ENCODE peak calls at places on chromosomes 6 and 20, in nine cellular contexts. One of them, this sample, is unnamed.

GRCh38 chr6:130306377-130306776 is 59.4 kb upstream of the TMEM200A start:
- DNase-seq in left ventricle myocardium inferior: no peak
- DNase-seq in psoas muscle: no peak
- DNase-seq in cardiac fibroblast: no peak
- DNase-seq in GM12864: no peak
- DNase-seq in caudate nucleus: no peak
- DNase-seq in SW 1271: no peak
- DNase-seq in fibroblast of mammary gland: no peak
- DNase-seq in stimulated activated CD4-positive, alpha-beta T cell treated with anti-CD3 and anti-CD28 coated beads, Interleukin-15, amount 100 ng/mL, for 1 hour: no peak
- DNase-seq in this sample: no peak

GRCh38 chr6:143513410-143513809 is 1.9 kb upstream of the FUCA2 start:
- DNase-seq in left ventricle myocardium inferior: peak; percentile 18
- DNase-seq in psoas muscle: no peak
- DNase-seq in cardiac fibroblast: no peak
- DNase-seq in GM12864: no peak
- DNase-seq in caudate nucleus: no peak
- DNase-seq in SW 1271: no peak
- DNase-seq in fibroblast of mammary gland: no peak
- DNase-seq in stimulated activated CD4-positive, alpha-beta T cell treated with anti-CD3 and anti-CD28 coated beads, Interleukin-15, amount 100 ng/mL, for 1 hour: peak; percentile 21
- DNase-seq in this sample: peak; percentile 12

GRCh38 chr6:41739041-41739440 is 3.6 kb upstream of the TFEB start:
- DNase-seq in left ventricle myocardium inferior: no peak
- DNase-seq in psoas muscle: no peak
- DNase-seq in cardiac fibroblast: peak; percentile 70
- DNase-seq in GM12864: no peak
- DNase-seq in caudate nucleus: no peak
- DNase-seq in SW 1271: no peak
- DNase-seq in fibroblast of mammary gland: no peak
- DNase-seq in stimulated activated CD4-positive, alpha-beta T cell treated with anti-CD3 and anti-CD28 coated beads, Interleukin-15, amount 100 ng/mL, for 1 hour: no peak
- DNase-seq in this sample: no peak

GRCh38 chr6:170296746-170297576 is 6.1 kb upstream of the DLL1 start:
- DNase-seq in left ventricle myocardium inferior: no peak
- DNase-seq in psoas muscle: no peak
- DNase-seq in cardiac fibroblast: no peak
- DNase-seq in GM12864: no peak
- DNase-seq in caudate nucleus: no peak
- DNase-seq in SW 1271: no peak
- DNase-seq in fibroblast of mammary gland: no peak
- DNase-seq in stimulated activated CD4-positive, alpha-beta T cell treated with anti-CD3 and anti-CD28 coated beads, Interleukin-15, amount 100 ng/mL, for 1 hour: no peak
- DNase-seq in this sample: no peak

GRCh38 chr6:69957990-69958559 is 91.7 kb downstream of the COL19A1 start:
- DNase-seq in left ventricle myocardium inferior: no peak
- DNase-seq in psoas muscle: no peak
- DNase-seq in cardiac fibroblast: no peak
- DNase-seq in GM12864: no peak
- DNase-seq in caudate nucleus: no peak
- DNase-seq in SW 1271: no peak
- DNase-seq in fibroblast of mammary gland: peak; percentile 8
- DNase-seq in stimulated activated CD4-positive, alpha-beta T cell treated with anti-CD3 and anti-CD28 coated beads, Interleukin-15, amount 100 ng/mL, for 1 hour: no peak
- DNase-seq in this sample: no peak

GRCh38 chr20:2521369-2522305 is 12.9 kb upstream of the ZNF343 start:
- DNase-seq in left ventricle myocardium inferior: no peak
- DNase-seq in psoas muscle: peak; percentile 23
- DNase-seq in cardiac fibroblast: peak; percentile 63
- DNase-seq in GM12864: no peak
- DNase-seq in caudate nucleus: no peak
- DNase-seq in SW 1271: no peak
- DNase-seq in fibroblast of mammary gland: peak; percentile 49
- DNase-seq in stimulated activated CD4-positive, alpha-beta T cell treated with anti-CD3 and anti-CD28 coated beads, Interleukin-15, amount 100 ng/mL, for 1 hour: peak; percentile 36
- DNase-seq in this sample: peak; percentile 8

GRCh38 chr20:50037575-50037974 is 54.8 kb downstream of the SNAI1 start:
- DNase-seq in left ventricle myocardium inferior: no peak
- DNase-seq in psoas muscle: no peak
- DNase-seq in cardiac fibroblast: no peak
- DNase-seq in GM12864: no peak
- DNase-seq in caudate nucleus: no peak
- DNase-seq in SW 1271: no peak
- DNase-seq in fibroblast of mammary gland: no peak
- DNase-seq in stimulated activated CD4-positive, alpha-beta T cell treated with anti-CD3 and anti-CD28 coated beads, Interleukin-15, amount 100 ng/mL, for 1 hour: no peak
- DNase-seq in this sample: no peak

GRCh38 chr6:81734081-81734480 is 18.4 kb downstream of the TENT5A start:
- DNase-seq in left ventricle myocardium inferior: no peak
- DNase-seq in psoas muscle: no peak
- DNase-seq in cardiac fibroblast: peak; percentile 31
- DNase-seq in GM12864: no peak
- DNase-seq in caudate nucleus: no peak
- DNase-seq in SW 1271: no peak
- DNase-seq in fibroblast of mammary gland: no peak
- DNase-seq in stimulated activated CD4-positive, alpha-beta T cell treated with anti-CD3 and anti-CD28 coated beads, Interleukin-15, amount 100 ng/mL, for 1 hour: no peak
- DNase-seq in this sample: no peak

GRCh38 chr20:6595704-6596103 is 171.8 kb upstream of the BMP2 start:
- DNase-seq in left ventricle myocardium inferior: no peak
- DNase-seq in psoas muscle: no peak
- DNase-seq in cardiac fibroblast: peak; percentile 85
- DNase-seq in GM12864: no peak
- DNase-seq in caudate nucleus: no peak
- DNase-seq in SW 1271: no peak
- DNase-seq in fibroblast of mammary gland: peak; percentile 12
- DNase-seq in stimulated activated CD4-positive, alpha-beta T cell treated with anti-CD3 and anti-CD28 coated beads, Interleukin-15, amount 100 ng/mL, for 1 hour: no peak
- DNase-seq in this sample: no peak

GRCh38 chr20:35466856-35467255 is 11.5 kb downstream of the CEP250 start:
- DNase-seq in left ventricle myocardium inferior: no peak
- DNase-seq in psoas muscle: no peak
- DNase-seq in cardiac fibroblast: no peak
- DNase-seq in GM12864: no peak
- DNase-seq in caudate nucleus: no peak
- DNase-seq in SW 1271: no peak
- DNase-seq in fibroblast of mammary gland: no peak
- DNase-seq in stimulated activated CD4-positive, alpha-beta T cell treated with anti-CD3 and anti-CD28 coated beads, Interleukin-15, amount 100 ng/mL, for 1 hour: no peak
- DNase-seq in this sample: no peak

GRCh38 chr20:6411651-6412050 is 288.8 kb upstream of the FERMT1 start:
- DNase-seq in left ventricle myocardium inferior: no peak
- DNase-seq in psoas muscle: no peak
- DNase-seq in cardiac fibroblast: no peak
- DNase-seq in GM12864: no peak
- DNase-seq in caudate nucleus: no peak
- DNase-seq in SW 1271: no peak
- DNase-seq in fibroblast of mammary gland: no peak
- DNase-seq in stimulated activated CD4-positive, alpha-beta T cell treated with anti-CD3 and anti-CD28 coated beads, Interleukin-15, amount 100 ng/mL, for 1 hour: no peak
- DNase-seq in this sample: no peak

GRCh38 chr6:42251911-42252637 is 34.4 kb upstream of the MRPS10 start:
- DNase-seq in left ventricle myocardium inferior: peak; percentile 82
- DNase-seq in psoas muscle: peak; percentile 62
- DNase-seq in cardiac fibroblast: peak; percentile 73
- DNase-seq in GM12864: no peak
- DNase-seq in caudate nucleus: no peak
- DNase-seq in SW 1271: no peak
- DNase-seq in fibroblast of mammary gland: peak; percentile 81
- DNase-seq in stimulated activated CD4-positive, alpha-beta T cell treated with anti-CD3 and anti-CD28 coated beads, Interleukin-15, amount 100 ng/mL, for 1 hour: no peak
- DNase-seq in this sample: peak; percentile 83

GRCh38 chr20:50712771-50713676 is 18.4 kb upstream of the PARD6B start:
- DNase-seq in left ventricle myocardium inferior: no peak
- DNase-seq in psoas muscle: no peak
- DNase-seq in cardiac fibroblast: no peak
- DNase-seq in GM12864: no peak
- DNase-seq in caudate nucleus: no peak
- DNase-seq in SW 1271: no peak
- DNase-seq in fibroblast of mammary gland: no peak
- DNase-seq in stimulated activated CD4-positive, alpha-beta T cell treated with anti-CD3 and anti-CD28 coated beads, Interleukin-15, amount 100 ng/mL, for 1 hour: no peak
- DNase-seq in this sample: no peak

GRCh38 chr20:11080010-11080409 is 406.2 kb upstream of the JAG1 start:
- DNase-seq in left ventricle myocardium inferior: no peak
- DNase-seq in psoas muscle: no peak
- DNase-seq in cardiac fibroblast: peak; percentile 21
- DNase-seq in GM12864: no peak
- DNase-seq in caudate nucleus: no peak
- DNase-seq in SW 1271: no peak
- DNase-seq in fibroblast of mammary gland: peak; percentile 37
- DNase-seq in stimulated activated CD4-positive, alpha-beta T cell treated with anti-CD3 and anti-CD28 coated beads, Interleukin-15, amount 100 ng/mL, for 1 hour: no peak
- DNase-seq in this sample: no peak

GRCh38 chr6:11007715-11008608 is 36.1 kb downstream of the ELOVL2 start:
- DNase-seq in left ventricle myocardium inferior: no peak
- DNase-seq in psoas muscle: no peak
- DNase-seq in cardiac fibroblast: peak; percentile 63
- DNase-seq in GM12864: no peak
- DNase-seq in caudate nucleus: no peak
- DNase-seq in SW 1271: peak; percentile 13
- DNase-seq in fibroblast of mammary gland: peak; percentile 63
- DNase-seq in stimulated activated CD4-positive, alpha-beta T cell treated with anti-CD3 and anti-CD28 coated beads, Interleukin-15, amount 100 ng/mL, for 1 hour: no peak
- DNase-seq in this sample: no peak

GRCh38 chr6:53608386-53608785 is 57.2 kb downstream of the KLHL31 start:
- DNase-seq in left ventricle myocardium inferior: no peak
- DNase-seq in psoas muscle: no peak
- DNase-seq in cardiac fibroblast: no peak
- DNase-seq in GM12864: no peak
- DNase-seq in caudate nucleus: no peak
- DNase-seq in SW 1271: no peak
- DNase-seq in fibroblast of mammary gland: peak; percentile 45
- DNase-seq in stimulated activated CD4-positive, alpha-beta T cell treated with anti-CD3 and anti-CD28 coated beads, Interleukin-15, amount 100 ng/mL, for 1 hour: no peak
- DNase-seq in this sample: no peak

GRCh38 chr6:20124545-20124944 is 87.7 kb downstream of the MBOAT1 start:
- DNase-seq in left ventricle myocardium inferior: no peak
- DNase-seq in psoas muscle: no peak
- DNase-seq in cardiac fibroblast: no peak
- DNase-seq in GM12864: no peak
- DNase-seq in caudate nucleus: no peak
- DNase-seq in SW 1271: no peak
- DNase-seq in fibroblast of mammary gland: no peak
- DNase-seq in stimulated activated CD4-positive, alpha-beta T cell treated with anti-CD3 and anti-CD28 coated beads, Interleukin-15, amount 100 ng/mL, for 1 hour: no peak
- DNase-seq in this sample: no peak

GRCh38 chr6:36364669-36365479 is 22.6 kb downstream of the ETV7 start:
- DNase-seq in left ventricle myocardium inferior: no peak
- DNase-seq in psoas muscle: no peak
- DNase-seq in cardiac fibroblast: peak; percentile 59
- DNase-seq in GM12864: no peak
- DNase-seq in caudate nucleus: no peak
- DNase-seq in SW 1271: no peak
- DNase-seq in fibroblast of mammary gland: no peak
- DNase-seq in stimulated activated CD4-positive, alpha-beta T cell treated with anti-CD3 and anti-CD28 coated beads, Interleukin-15, amount 100 ng/mL, for 1 hour: no peak
- DNase-seq in this sample: no peak

GRCh38 chr6:33407132-33407718 is 3.6 kb upstream of the PHF1 start:
- DNase-seq in left ventricle myocardium inferior: no peak
- DNase-seq in psoas muscle: no peak
- DNase-seq in cardiac fibroblast: peak; percentile 76
- DNase-seq in GM12864: no peak
- DNase-seq in caudate nucleus: no peak
- DNase-seq in SW 1271: no peak
- DNase-seq in fibroblast of mammary gland: peak; percentile 73
- DNase-seq in stimulated activated CD4-positive, alpha-beta T cell treated with anti-CD3 and anti-CD28 coated beads, Interleukin-15, amount 100 ng/mL, for 1 hour: no peak
- DNase-seq in this sample: no peak

GRCh38 chr6:66558189-66558588 is 851.2 kb upstream of the EYS start:
- DNase-seq in left ventricle myocardium inferior: no peak
- DNase-seq in psoas muscle: no peak
- DNase-seq in cardiac fibroblast: no peak
- DNase-seq in GM12864: no peak
- DNase-seq in caudate nucleus: no peak
- DNase-seq in SW 1271: no peak
- DNase-seq in fibroblast of mammary gland: no peak
- DNase-seq in stimulated activated CD4-positive, alpha-beta T cell treated with anti-CD3 and anti-CD28 coated beads, Interleukin-15, amount 100 ng/mL, for 1 hour: no peak
- DNase-seq in this sample: no peak

GRCh38 chr6:259901-260508 is 32.3 kb upstream of the DUSP22 start:
- DNase-seq in left ventricle myocardium inferior: no peak
- DNase-seq in psoas muscle: no peak
- DNase-seq in cardiac fibroblast: no peak
- DNase-seq in GM12864: no peak
- DNase-seq in caudate nucleus: no peak
- DNase-seq in SW 1271: no peak
- DNase-seq in fibroblast of mammary gland: no peak
- DNase-seq in stimulated activated CD4-positive, alpha-beta T cell treated with anti-CD3 and anti-CD28 coated beads, Interleukin-15, amount 100 ng/mL, for 1 hour: no peak
- DNase-seq in this sample: no peak

GRCh38 chr6:131808460-131809269 is 845 bp downstream of the ENPP1 start:
- DNase-seq in left ventricle myocardium inferior: no peak
- DNase-seq in psoas muscle: no peak
- DNase-seq in cardiac fibroblast: no peak
- DNase-seq in GM12864: no peak
- DNase-seq in caudate nucleus: no peak
- DNase-seq in SW 1271: no peak
- DNase-seq in fibroblast of mammary gland: no peak
- DNase-seq in stimulated activated CD4-positive, alpha-beta T cell treated with anti-CD3 and anti-CD28 coated beads, Interleukin-15, amount 100 ng/mL, for 1 hour: no peak
- DNase-seq in this sample: no peak

GRCh38 chr20:23928788-23929187 is 49.2 kb upstream of the CST5 start:
- DNase-seq in left ventricle myocardium inferior: no peak
- DNase-seq in psoas muscle: no peak
- DNase-seq in cardiac fibroblast: no peak
- DNase-seq in GM12864: no peak
- DNase-seq in caudate nucleus: no peak
- DNase-seq in SW 1271: no peak
- DNase-seq in fibroblast of mammary gland: no peak
- DNase-seq in stimulated activated CD4-positive, alpha-beta T cell treated with anti-CD3 and anti-CD28 coated beads, Interleukin-15, amount 100 ng/mL, for 1 hour: no peak
- DNase-seq in this sample: no peak

GRCh38 chr6:116387374-116387773 is 16.6 kb downstream of the DSE start:
- DNase-seq in left ventricle myocardium inferior: no peak
- DNase-seq in psoas muscle: no peak
- DNase-seq in cardiac fibroblast: peak; percentile 55
- DNase-seq in GM12864: peak; percentile 74
- DNase-seq in caudate nucleus: no peak
- DNase-seq in SW 1271: peak; percentile 16
- DNase-seq in fibroblast of mammary gland: peak; percentile 81
- DNase-seq in stimulated activated CD4-positive, alpha-beta T cell treated with anti-CD3 and anti-CD28 coated beads, Interleukin-15, amount 100 ng/mL, for 1 hour: no peak
- DNase-seq in this sample: no peak

GRCh38 chr6:20366082-20366834 is 35.4 kb upstream of the E2F3 start:
- DNase-seq in left ventricle myocardium inferior: no peak
- DNase-seq in psoas muscle: no peak
- DNase-seq in cardiac fibroblast: no peak
- DNase-seq in GM12864: no peak
- DNase-seq in caudate nucleus: no peak
- DNase-seq in SW 1271: no peak
- DNase-seq in fibroblast of mammary gland: no peak
- DNase-seq in stimulated activated CD4-positive, alpha-beta T cell treated with anti-CD3 and anti-CD28 coated beads, Interleukin-15, amount 100 ng/mL, for 1 hour: peak; percentile 6
- DNase-seq in this sample: no peak

GRCh38 chr20:5809495-5809894 is 59.3 kb downstream of the SHLD1 start:
- DNase-seq in left ventricle myocardium inferior: no peak
- DNase-seq in psoas muscle: no peak
- DNase-seq in cardiac fibroblast: no peak
- DNase-seq in GM12864: no peak
- DNase-seq in caudate nucleus: no peak
- DNase-seq in SW 1271: no peak
- DNase-seq in fibroblast of mammary gland: no peak
- DNase-seq in stimulated activated CD4-positive, alpha-beta T cell treated with anti-CD3 and anti-CD28 coated beads, Interleukin-15, amount 100 ng/mL, for 1 hour: no peak
- DNase-seq in this sample: no peak

GRCh38 chr6:144036064-144036873 is 28.2 kb upstream of the PLAGL1 start:
- DNase-seq in left ventricle myocardium inferior: no peak
- DNase-seq in psoas muscle: peak; percentile 18
- DNase-seq in cardiac fibroblast: peak; percentile 52
- DNase-seq in GM12864: no peak
- DNase-seq in caudate nucleus: no peak
- DNase-seq in SW 1271: no peak
- DNase-seq in fibroblast of mammary gland: peak; percentile 57
- DNase-seq in stimulated activated CD4-positive, alpha-beta T cell treated with anti-CD3 and anti-CD28 coated beads, Interleukin-15, amount 100 ng/mL, for 1 hour: no peak
- DNase-seq in this sample: no peak

GRCh38 chr20:48877299-48877698 is 44.2 kb upstream of the ARFGEF2 start:
- DNase-seq in left ventricle myocardium inferior: no peak
- DNase-seq in psoas muscle: no peak
- DNase-seq in cardiac fibroblast: no peak
- DNase-seq in GM12864: no peak
- DNase-seq in caudate nucleus: no peak
- DNase-seq in SW 1271: no peak
- DNase-seq in fibroblast of mammary gland: no peak
- DNase-seq in stimulated activated CD4-positive, alpha-beta T cell treated with anti-CD3 and anti-CD28 coated beads, Interleukin-15, amount 100 ng/mL, for 1 hour: no peak
- DNase-seq in this sample: no peak

GRCh38 chr6:32895006-32895345 is 41.0 kb downstream of the PSMB9 start:
- DNase-seq in left ventricle myocardium inferior: no peak
- DNase-seq in psoas muscle: no peak
- DNase-seq in cardiac fibroblast: no peak
- DNase-seq in GM12864: no peak
- DNase-seq in caudate nucleus: no peak
- DNase-seq in SW 1271: no peak
- DNase-seq in fibroblast of mammary gland: no peak
- DNase-seq in stimulated activated CD4-positive, alpha-beta T cell treated with anti-CD3 and anti-CD28 coated beads, Interleukin-15, amount 100 ng/mL, for 1 hour: no peak
- DNase-seq in this sample: no peak

GRCh38 chr6:110523461-110524021 is 47.1 kb upstream of the SLC22A16 start:
- DNase-seq in left ventricle myocardium inferior: no peak
- DNase-seq in psoas muscle: no peak
- DNase-seq in cardiac fibroblast: no peak
- DNase-seq in GM12864: no peak
- DNase-seq in caudate nucleus: no peak
- DNase-seq in SW 1271: no peak
- DNase-seq in fibroblast of mammary gland: no peak
- DNase-seq in stimulated activated CD4-positive, alpha-beta T cell treated with anti-CD3 and anti-CD28 coated beads, Interleukin-15, amount 100 ng/mL, for 1 hour: no peak
- DNase-seq in this sample: no peak

GRCh38 chr6:90472716-90473115 is 114.2 kb downstream of the MAP3K7 start:
- DNase-seq in left ventricle myocardium inferior: no peak
- DNase-seq in psoas muscle: no peak
- DNase-seq in cardiac fibroblast: no peak
- DNase-seq in GM12864: no peak
- DNase-seq in caudate nucleus: no peak
- DNase-seq in SW 1271: no peak
- DNase-seq in fibroblast of mammary gland: no peak
- DNase-seq in stimulated activated CD4-positive, alpha-beta T cell treated with anti-CD3 and anti-CD28 coated beads, Interleukin-15, amount 100 ng/mL, for 1 hour: no peak
- DNase-seq in this sample: no peak

This sample was measured in NCI-H1105.